ENCODE peak calls at places on chromosomes 4 and X, in eight cellular contexts. One of them, this sample, is unnamed.

GRCh38 chrX:1727531-1728027 is 112.7 kb downstream of the ASMT start:
- DNase-seq in CD8-positive, alpha-beta memory T cell: no peak
- DNase-seq in neural progenitor cell: no peak
- DNase-seq in NCI-H1105: no peak
- DNase-seq in Ammon's horn: no peak
- DNase-seq in GM12864: no peak
- DNase-seq in stimulated activated CD4-positive, alpha-beta T cell treated with anti-CD3 and anti-CD28 coated beads, Interleukin-1b, Interleukin-23, amount 100 ng/mL, for 24 hours: no peak
- DNase-seq in K562: no peak
- DNase-seq in this sample: no peak

GRCh38 chr4:8307126-8307525 is 37.6 kb downstream of the HTRA3 start:
- DNase-seq in K562: no peak
- DNase-seq in CD8-positive, alpha-beta memory T cell: no peak
- DNase-seq in stimulated activated CD4-positive, alpha-beta T cell treated with anti-CD3 and anti-CD28 coated beads, Interleukin-1b, Interleukin-23, amount 100 ng/mL, for 24 hours: no peak
- DNase-seq in Ammon's horn: no peak
- DNase-seq in NCI-H1105: no peak
- DNase-seq in GM12864: no peak
- DNase-seq in neural progenitor cell: no peak
- DNase-seq in this sample: no peak

GRCh38 chrX:107025538-107025937 is 25.5 kb upstream of the MORC4 start:
- DNase-seq in K562: peak
- DNase-seq in CD8-positive, alpha-beta memory T cell: no peak
- DNase-seq in stimulated activated CD4-positive, alpha-beta T cell treated with anti-CD3 and anti-CD28 coated beads, Interleukin-1b, Interleukin-23, amount 100 ng/mL, for 24 hours: no peak
- DNase-seq in Ammon's horn: peak
- DNase-seq in GM12864: no peak
- DNase-seq in NCI-H1105: no peak
- DNase-seq in neural progenitor cell: peak
- DNase-seq in this sample: no peak

GRCh38 chrX:22340022-22340616 is 67.4 kb downstream of the CBLL2 start:
- DNase-seq in neural progenitor cell: no peak
- DNase-seq in K562: no peak
- DNase-seq in stimulated activated CD4-positive, alpha-beta T cell treated with anti-CD3 and anti-CD28 coated beads, Interleukin-1b, Interleukin-23, amount 100 ng/mL, for 24 hours: no peak
- DNase-seq in CD8-positive, alpha-beta memory T cell: no peak
- DNase-seq in Ammon's horn: no peak
- DNase-seq in NCI-H1105: no peak
- DNase-seq in GM12864: no peak
- DNase-seq in this sample: no peak

GRCh38 chr4:75172551-75172950 is 239.6 kb downstream of the PARM1 start:
- DNase-seq in CD8-positive, alpha-beta memory T cell: no peak
- DNase-seq in K562: no peak
- DNase-seq in stimulated activated CD4-positive, alpha-beta T cell treated with anti-CD3 and anti-CD28 coated beads, Interleukin-1b, Interleukin-23, amount 100 ng/mL, for 24 hours: no peak
- DNase-seq in GM12864: peak
- DNase-seq in neural progenitor cell: no peak
- DNase-seq in Ammon's horn: no peak
- DNase-seq in NCI-H1105: no peak
- DNase-seq in this sample: peak

GRCh38 chr4:79865253-79865652 is 207.8 kb downstream of the ANTXR2 start:
- DNase-seq in K562: no peak
- DNase-seq in Ammon's horn: no peak
- DNase-seq in NCI-H1105: no peak
- DNase-seq in neural progenitor cell: no peak
- DNase-seq in GM12864: no peak
- DNase-seq in stimulated activated CD4-positive, alpha-beta T cell treated with anti-CD3 and anti-CD28 coated beads, Interleukin-1b, Interleukin-23, amount 100 ng/mL, for 24 hours: no peak
- DNase-seq in CD8-positive, alpha-beta memory T cell: no peak
- DNase-seq in this sample: no peak

GRCh38 chr4:183659919-183660318 is 826 bp downstream of the TRAPPC11 start:
- DNase-seq in NCI-H1105: no peak
- DNase-seq in stimulated activated CD4-positive, alpha-beta T cell treated with anti-CD3 and anti-CD28 coated beads, Interleukin-1b, Interleukin-23, amount 100 ng/mL, for 24 hours: no peak
- DNase-seq in Ammon's horn: peak
- DNase-seq in GM12864: no peak
- DNase-seq in CD8-positive, alpha-beta memory T cell: no peak
- DNase-seq in K562: peak
- DNase-seq in neural progenitor cell: peak
- DNase-seq in this sample: no peak

GRCh38 chr4:71713611-71714203 is 70.2 kb downstream of the GC start:
- DNase-seq in NCI-H1105: peak
- DNase-seq in K562: peak
- DNase-seq in Ammon's horn: peak
- DNase-seq in neural progenitor cell: peak
- DNase-seq in GM12864: no peak
- DNase-seq in stimulated activated CD4-positive, alpha-beta T cell treated with anti-CD3 and anti-CD28 coated beads, Interleukin-1b, Interleukin-23, amount 100 ng/mL, for 24 hours: no peak
- DNase-seq in CD8-positive, alpha-beta memory T cell: peak
- DNase-seq in this sample: no peak

GRCh38 chr4:147017081-147017480 is 71.4 kb upstream of the TTC29 start:
- DNase-seq in neural progenitor cell: no peak
- DNase-seq in stimulated activated CD4-positive, alpha-beta T cell treated with anti-CD3 and anti-CD28 coated beads, Interleukin-1b, Interleukin-23, amount 100 ng/mL, for 24 hours: no peak
- DNase-seq in Ammon's horn: no peak
- DNase-seq in CD8-positive, alpha-beta memory T cell: no peak
- DNase-seq in GM12864: no peak
- DNase-seq in K562: no peak
- DNase-seq in NCI-H1105: no peak
- DNase-seq in this sample: no peak

GRCh38 chr4:159284733-159285132 is 181.9 kb downstream of the RAPGEF2 start:
- DNase-seq in stimulated activated CD4-positive, alpha-beta T cell treated with anti-CD3 and anti-CD28 coated beads, Interleukin-1b, Interleukin-23, amount 100 ng/mL, for 24 hours: no peak
- DNase-seq in GM12864: no peak
- DNase-seq in Ammon's horn: no peak
- DNase-seq in NCI-H1105: no peak
- DNase-seq in CD8-positive, alpha-beta memory T cell: no peak
- DNase-seq in K562: no peak
- DNase-seq in neural progenitor cell: no peak
- DNase-seq in this sample: no peak

GRCh38 chr4:44186850-44187246 is 261.8 kb downstream of the KCTD8 start:
- DNase-seq in GM12864: no peak
- DNase-seq in Ammon's horn: no peak
- DNase-seq in NCI-H1105: no peak
- DNase-seq in stimulated activated CD4-positive, alpha-beta T cell treated with anti-CD3 and anti-CD28 coated beads, Interleukin-1b, Interleukin-23, amount 100 ng/mL, for 24 hours: no peak
- DNase-seq in neural progenitor cell: no peak
- DNase-seq in K562: no peak
- DNase-seq in CD8-positive, alpha-beta memory T cell: no peak
- DNase-seq in this sample: no peak

GRCh38 chr4:54231419-54232150 is 2.5 kb downstream of the PDGFRA start:
- DNase-seq in NCI-H1105: no peak
- DNase-seq in GM12864: no peak
- DNase-seq in CD8-positive, alpha-beta memory T cell: no peak
- DNase-seq in neural progenitor cell: peak
- DNase-seq in Ammon's horn: no peak
- DNase-seq in stimulated activated CD4-positive, alpha-beta T cell treated with anti-CD3 and anti-CD28 coated beads, Interleukin-1b, Interleukin-23, amount 100 ng/mL, for 24 hours: no peak
- DNase-seq in K562: no peak
- DNase-seq in this sample: no peak

GRCh38 chr4:107747748-107748486 is 27.9 kb upstream of the PAPSS1 start:
- DNase-seq in CD8-positive, alpha-beta memory T cell: no peak
- DNase-seq in GM12864: no peak
- DNase-seq in neural progenitor cell: no peak
- DNase-seq in stimulated activated CD4-positive, alpha-beta T cell treated with anti-CD3 and anti-CD28 coated beads, Interleukin-1b, Interleukin-23, amount 100 ng/mL, for 24 hours: no peak
- DNase-seq in NCI-H1105: peak
- DNase-seq in K562: no peak
- DNase-seq in Ammon's horn: no peak
- DNase-seq in this sample: no peak

GRCh38 chr4:148273501-148273986 is 168.7 kb downstream of the NR3C2 start:
- DNase-seq in CD8-positive, alpha-beta memory T cell: no peak
- DNase-seq in neural progenitor cell: no peak
- DNase-seq in K562: no peak
- DNase-seq in NCI-H1105: no peak
- DNase-seq in GM12864: no peak
- DNase-seq in Ammon's horn: no peak
- DNase-seq in stimulated activated CD4-positive, alpha-beta T cell treated with anti-CD3 and anti-CD28 coated beads, Interleukin-1b, Interleukin-23, amount 100 ng/mL, for 24 hours: no peak
- DNase-seq in this sample: no peak

GRCh38 chr4:56360071-56360470 is 27.2 kb downstream of the AASDH start:
- DNase-seq in GM12864: no peak
- DNase-seq in neural progenitor cell: no peak
- DNase-seq in CD8-positive, alpha-beta memory T cell: no peak
- DNase-seq in NCI-H1105: no peak
- DNase-seq in Ammon's horn: no peak
- DNase-seq in K562: no peak
- DNase-seq in stimulated activated CD4-positive, alpha-beta T cell treated with anti-CD3 and anti-CD28 coated beads, Interleukin-1b, Interleukin-23, amount 100 ng/mL, for 24 hours: no peak
- DNase-seq in this sample: no peak

GRCh38 chrX:2903366-2903765 is 25.8 kb downstream of the ARSD start:
- DNase-seq in neural progenitor cell: no peak
- DNase-seq in stimulated activated CD4-positive, alpha-beta T cell treated with anti-CD3 and anti-CD28 coated beads, Interleukin-1b, Interleukin-23, amount 100 ng/mL, for 24 hours: no peak
- DNase-seq in GM12864: no peak
- DNase-seq in Ammon's horn: no peak
- DNase-seq in K562: no peak
- DNase-seq in CD8-positive, alpha-beta memory T cell: no peak
- DNase-seq in NCI-H1105: no peak
- DNase-seq in this sample: no peak

GRCh38 chr4:140059159-140059558 is 94.8 kb downstream of the MAML3 start:
- DNase-seq in stimulated activated CD4-positive, alpha-beta T cell treated with anti-CD3 and anti-CD28 coated beads, Interleukin-1b, Interleukin-23, amount 100 ng/mL, for 24 hours: no peak
- DNase-seq in NCI-H1105: no peak
- DNase-seq in neural progenitor cell: no peak
- DNase-seq in Ammon's horn: no peak
- DNase-seq in CD8-positive, alpha-beta memory T cell: no peak
- DNase-seq in K562: no peak
- DNase-seq in GM12864: no peak
- DNase-seq in this sample: no peak

GRCh38 chrX:119899125-119899524 is 3.4 kb downstream of the AKAP14 start:
- DNase-seq in CD8-positive, alpha-beta memory T cell: no peak
- DNase-seq in GM12864: no peak
- DNase-seq in Ammon's horn: peak
- DNase-seq in K562: no peak
- DNase-seq in stimulated activated CD4-positive, alpha-beta T cell treated with anti-CD3 and anti-CD28 coated beads, Interleukin-1b, Interleukin-23, amount 100 ng/mL, for 24 hours: no peak
- DNase-seq in NCI-H1105: no peak
- DNase-seq in neural progenitor cell: no peak
- DNase-seq in this sample: no peak

GRCh38 chr4:183182873-183183725 is 84.0 kb downstream of the WWC2 start:
- DNase-seq in NCI-H1105: no peak
- DNase-seq in neural progenitor cell: peak
- DNase-seq in stimulated activated CD4-positive, alpha-beta T cell treated with anti-CD3 and anti-CD28 coated beads, Interleukin-1b, Interleukin-23, amount 100 ng/mL, for 24 hours: peak
- DNase-seq in CD8-positive, alpha-beta memory T cell: no peak
- DNase-seq in Ammon's horn: no peak
- DNase-seq in K562: peak
- DNase-seq in GM12864: no peak
- DNase-seq in this sample: no peak

GRCh38 chrX:76279007-76279406 is 106.1 kb downstream of the PBDC1 start:
- DNase-seq in CD8-positive, alpha-beta memory T cell: peak
- DNase-seq in stimulated activated CD4-positive, alpha-beta T cell treated with anti-CD3 and anti-CD28 coated beads, Interleukin-1b, Interleukin-23, amount 100 ng/mL, for 24 hours: peak
- DNase-seq in NCI-H1105: peak
- DNase-seq in GM12864: no peak
- DNase-seq in K562: peak
- DNase-seq in Ammon's horn: peak
- DNase-seq in neural progenitor cell: peak
- DNase-seq in this sample: peak

GRCh38 chr4:5881340-5881739 is 11.5 kb downstream of the CRMP1 start:
- DNase-seq in stimulated activated CD4-positive, alpha-beta T cell treated with anti-CD3 and anti-CD28 coated beads, Interleukin-1b, Interleukin-23, amount 100 ng/mL, for 24 hours: no peak
- DNase-seq in K562: no peak
- DNase-seq in Ammon's horn: no peak
- DNase-seq in NCI-H1105: no peak
- DNase-seq in GM12864: no peak
- DNase-seq in neural progenitor cell: peak
- DNase-seq in CD8-positive, alpha-beta memory T cell: no peak
- DNase-seq in this sample: no peak

GRCh38 chrX:68403522-68403921 is 29.8 kb downstream of the OPHN1 start:
- DNase-seq in NCI-H1105: no peak
- DNase-seq in neural progenitor cell: no peak
- DNase-seq in CD8-positive, alpha-beta memory T cell: no peak
- DNase-seq in stimulated activated CD4-positive, alpha-beta T cell treated with anti-CD3 and anti-CD28 coated beads, Interleukin-1b, Interleukin-23, amount 100 ng/mL, for 24 hours: no peak
- DNase-seq in GM12864: no peak
- DNase-seq in Ammon's horn: peak
- DNase-seq in K562: no peak
- DNase-seq in this sample: no peak

GRCh38 chrX:19673334-19674040 is 158.2 kb upstream of the MAP3K15 start:
- DNase-seq in K562: no peak
- DNase-seq in GM12864: no peak
- DNase-seq in CD8-positive, alpha-beta memory T cell: no peak
- DNase-seq in Ammon's horn: peak
- DNase-seq in stimulated activated CD4-positive, alpha-beta T cell treated with anti-CD3 and anti-CD28 coated beads, Interleukin-1b, Interleukin-23, amount 100 ng/mL, for 24 hours: no peak
- DNase-seq in neural progenitor cell: no peak
- DNase-seq in NCI-H1105: no peak
- DNase-seq in this sample: no peak

GRCh38 chrX:151984328-151984727 is 9.9 kb upstream of the GABRE start:
- DNase-seq in Ammon's horn: no peak
- DNase-seq in CD8-positive, alpha-beta memory T cell: no peak
- DNase-seq in stimulated activated CD4-positive, alpha-beta T cell treated with anti-CD3 and anti-CD28 coated beads, Interleukin-1b, Interleukin-23, amount 100 ng/mL, for 24 hours: no peak
- DNase-seq in GM12864: no peak
- DNase-seq in K562: no peak
- DNase-seq in NCI-H1105: no peak
- DNase-seq in neural progenitor cell: no peak
- DNase-seq in this sample: no peak

GRCh38 chrX:78822157-78822683 is 74.7 kb downstream of the LPAR4 start:
- DNase-seq in Ammon's horn: no peak
- DNase-seq in neural progenitor cell: no peak
- DNase-seq in NCI-H1105: no peak
- DNase-seq in CD8-positive, alpha-beta memory T cell: no peak
- DNase-seq in stimulated activated CD4-positive, alpha-beta T cell treated with anti-CD3 and anti-CD28 coated beads, Interleukin-1b, Interleukin-23, amount 100 ng/mL, for 24 hours: no peak
- DNase-seq in K562: no peak
- DNase-seq in GM12864: no peak
- DNase-seq in this sample: no peak

GRCh38 chr4:103067841-103068547 is 8.6 kb downstream of the SLC9B2 start:
- DNase-seq in K562: no peak
- DNase-seq in stimulated activated CD4-positive, alpha-beta T cell treated with anti-CD3 and anti-CD28 coated beads, Interleukin-1b, Interleukin-23, amount 100 ng/mL, for 24 hours: no peak
- DNase-seq in GM12864: no peak
- DNase-seq in CD8-positive, alpha-beta memory T cell: no peak
- DNase-seq in NCI-H1105: no peak
- DNase-seq in neural progenitor cell: no peak
- DNase-seq in Ammon's horn: no peak
- DNase-seq in this sample: no peak

GRCh38 chrX:617401-617800 is 13.2 kb upstream of the SHOX start:
- DNase-seq in K562: no peak
- DNase-seq in GM12864: no peak
- DNase-seq in CD8-positive, alpha-beta memory T cell: no peak
- DNase-seq in stimulated activated CD4-positive, alpha-beta T cell treated with anti-CD3 and anti-CD28 coated beads, Interleukin-1b, Interleukin-23, amount 100 ng/mL, for 24 hours: no peak
- DNase-seq in Ammon's horn: no peak
- DNase-seq in neural progenitor cell: no peak
- DNase-seq in NCI-H1105: no peak
- DNase-seq in this sample: no peak

GRCh38 chr4:82247171-82247570 is 126.6 kb downstream of the HNRNPD start:
- DNase-seq in K562: no peak
- DNase-seq in stimulated activated CD4-positive, alpha-beta T cell treated with anti-CD3 and anti-CD28 coated beads, Interleukin-1b, Interleukin-23, amount 100 ng/mL, for 24 hours: no peak
- DNase-seq in neural progenitor cell: no peak
- DNase-seq in Ammon's horn: no peak
- DNase-seq in GM12864: no peak
- DNase-seq in CD8-positive, alpha-beta memory T cell: no peak
- DNase-seq in NCI-H1105: no peak
- DNase-seq in this sample: no peak

GRCh38 chr4:101718810-101719209 is 71.7 kb upstream of the BANK1 start:
- DNase-seq in Ammon's horn: no peak
- DNase-seq in GM12864: no peak
- DNase-seq in stimulated activated CD4-positive, alpha-beta T cell treated with anti-CD3 and anti-CD28 coated beads, Interleukin-1b, Interleukin-23, amount 100 ng/mL, for 24 hours: no peak
- DNase-seq in K562: no peak
- DNase-seq in NCI-H1105: no peak
- DNase-seq in CD8-positive, alpha-beta memory T cell: no peak
- DNase-seq in neural progenitor cell: no peak
- DNase-seq in this sample: no peak

GRCh38 chr4:72319596-72319995 is 249.4 kb downstream of the ADAMTS3 start:
- DNase-seq in CD8-positive, alpha-beta memory T cell: no peak
- DNase-seq in neural progenitor cell: no peak
- DNase-seq in Ammon's horn: no peak
- DNase-seq in GM12864: no peak
- DNase-seq in stimulated activated CD4-positive, alpha-beta T cell treated with anti-CD3 and anti-CD28 coated beads, Interleukin-1b, Interleukin-23, amount 100 ng/mL, for 24 hours: no peak
- DNase-seq in K562: no peak
- DNase-seq in NCI-H1105: no peak
- DNase-seq in this sample: no peak

GRCh38 chr4:183130328-183131155 is 31.5 kb downstream of the WWC2 start:
- DNase-seq in K562: no peak
- DNase-seq in NCI-H1105: peak
- DNase-seq in stimulated activated CD4-positive, alpha-beta T cell treated with anti-CD3 and anti-CD28 coated beads, Interleukin-1b, Interleukin-23, amount 100 ng/mL, for 24 hours: no peak
- DNase-seq in GM12864: no peak
- DNase-seq in CD8-positive, alpha-beta memory T cell: no peak
- DNase-seq in neural progenitor cell: no peak
- DNase-seq in Ammon's horn: no peak
- DNase-seq in this sample: no peak

GRCh38 chrX:29419774-29420553 is 795.4 kb upstream of the MAGEB2 start:
- DNase-seq in neural progenitor cell: no peak
- DNase-seq in stimulated activated CD4-positive, alpha-beta T cell treated with anti-CD3 and anti-CD28 coated beads, Interleukin-1b, Interleukin-23, amount 100 ng/mL, for 24 hours: no peak
- DNase-seq in CD8-positive, alpha-beta memory T cell: no peak
- DNase-seq in K562: no peak
- DNase-seq in Ammon's horn: no peak
- DNase-seq in GM12864: no peak
- DNase-seq in NCI-H1105: no peak
- DNase-seq in this sample: no peak

GRCh38 chr4:87278335-87278794 is 44.3 kb downstream of the HSD17B13 start:
- DNase-seq in CD8-positive, alpha-beta memory T cell: no peak
- DNase-seq in NCI-H1105: no peak
- DNase-seq in neural progenitor cell: peak
- DNase-seq in GM12864: no peak
- DNase-seq in K562: no peak
- DNase-seq in stimulated activated CD4-positive, alpha-beta T cell treated with anti-CD3 and anti-CD28 coated beads, Interleukin-1b, Interleukin-23, amount 100 ng/mL, for 24 hours: no peak
- DNase-seq in Ammon's horn: no peak
- DNase-seq in this sample: no peak

GRCh38 chr4:985123-985830 is 1.6 kb upstream of the IDUA start:
- DNase-seq in Ammon's horn: peak
- DNase-seq in stimulated activated CD4-positive, alpha-beta T cell treated with anti-CD3 and anti-CD28 coated beads, Interleukin-1b, Interleukin-23, amount 100 ng/mL, for 24 hours: peak
- DNase-seq in CD8-positive, alpha-beta memory T cell: peak
- DNase-seq in GM12864: no peak
- DNase-seq in NCI-H1105: no peak
- DNase-seq in K562: peak
- DNase-seq in neural progenitor cell: peak
- DNase-seq in this sample: no peak